ENCODE peak calls at places on chromosomes 2 and 18, in eight cellular contexts. V is heart left ventricle, C is body of pancreas, H is HepG2, Y is right lobe of liver, T is IMR-90, R is Peyer's patch, L is testis. Q is an unnamed sample.

GRCh38 chr2:205644018-205644417 is 38.3 kb upstream of the NRP2 start:
- DNase-seq in T (peak; percentile 48), V (no peak), L (no peak), C (no peak), Y (no peak), R (no peak), H (no peak), Q (no peak)

GRCh38 chr2:184339966-184340365 is 258.4 kb upstream of the ZNF804A start:
- DNase-seq in Y (no peak), T (no peak), L (no peak), H (no peak), V (no peak), R (no peak), C (no peak), Q (no peak)

GRCh38 chr18:37871583-37871982 is 306.0 kb upstream of the CELF4 start:
- DNase-seq in Y (no peak), V (no peak), H (no peak), T (no peak), C (no peak), L (no peak), R (no peak), Q (no peak)

GRCh38 chr2:199916980-199917379 is 5.9 kb downstream of the C2orf69 start:
- DNase-seq in R (no peak), L (no peak), H (no peak), V (no peak), T (no peak), C (no peak), Y (no peak), Q (no peak)

GRCh38 chr2:172438741-172439508 is 11.5 kb downstream of the ITGA6 start:
- DNase-seq in T (peak; percentile 71), L (no peak), Y (no peak), H (no peak), C (peak; percentile 34), V (peak; percentile 61), R (peak; percentile 71), Q (no peak)

GRCh38 chr2:84908948-84909713 is 3.7 kb downstream of the TMSB10 start:
- DNase-seq in T (no peak), Y (no peak), V (no peak), C (no peak), H (no peak), R (no peak), L (peak; percentile 9), Q (no peak)

GRCh38 chr2:203936535-203936934 is at the start of gene ICOS:
- DNase-seq in C (no peak), H (no peak), R (no peak), L (no peak), Y (no peak), V (no peak), T (no peak), Q (no peak)

GRCh38 chr18:79987566-79987965 is 797 bp downstream of the TXNL4A start:
- DNase-seq in C (no peak), V (no peak), L (no peak), T (no peak), H (no peak), R (no peak), Y (no peak), Q (no peak)

GRCh38 chr2:172556284-172557033 is 569 bp downstream of the PDK1 start:
- DNase-seq in T (peak; percentile 62), H (peak; percentile 48), R (peak; percentile 75), V (peak; percentile 66), C (peak; percentile 67), L (peak; percentile 53), Y (peak; percentile 80), Q (peak; percentile 52)

GRCh38 chr18:50981381-50981780 is 13.5 kb downstream of the ELAC1 start:
- DNase-seq in L (no peak), H (no peak), Y (no peak), T (no peak), C (no peak), R (no peak), V (no peak), Q (no peak)

GRCh38 chr2:74488643-74489481 is 6.0 kb downstream of the TTC31 start:
- DNase-seq in L (no peak), H (peak; percentile 93), R (no peak), Y (peak; percentile 71), V (no peak), C (no peak), T (no peak), Q (no peak)

GRCh38 chr2:70981866-70982810 is 3.7 kb downstream of the ANKRD53 start:
- DNase-seq in Y (no peak), L (no peak), T (no peak), V (no peak), C (peak; percentile 3), R (no peak), H (no peak), Q (peak; percentile 9)

GRCh38 chr18:30675072-30675471 is 367.5 kb downstream of the DSC3 start:
- DNase-seq in Y (no peak), V (no peak), C (no peak), H (no peak), L (no peak), T (no peak), R (no peak), Q (no peak)

GRCh38 chr2:2036686-2037085 is 292.4 kb upstream of the PXDN start:
- DNase-seq in L (no peak), Y (no peak), H (no peak), T (no peak), C (no peak), V (no peak), R (no peak), Q (no peak)

GRCh38 chr2:239939736-239940483 is 85.2 kb downstream of the NDUFA10 start:
- DNase-seq in R (peak; percentile 24), Y (peak; percentile 19), C (peak; percentile 1), V (peak; percentile 61), H (no peak), T (no peak), L (no peak), Q (no peak)

GRCh38 chr2:6885968-6886367 is 8.4 kb downstream of the RSAD2 start:
- DNase-seq in V (no peak), H (no peak), T (no peak), R (no peak), L (no peak), Y (no peak), C (no peak), Q (no peak)

GRCh38 chr2:6888724-6889123 is 11.1 kb downstream of the RSAD2 start:
- DNase-seq in L (no peak), H (no peak), C (no peak), T (no peak), R (no peak), V (no peak), Y (no peak), Q (no peak)

GRCh38 chr2:6883448-6884122 is 6.0 kb downstream of the RSAD2 start:
- DNase-seq in V (no peak), L (no peak), T (no peak), C (no peak), H (no peak), R (no peak), Y (no peak), Q (no peak)

DNA sequence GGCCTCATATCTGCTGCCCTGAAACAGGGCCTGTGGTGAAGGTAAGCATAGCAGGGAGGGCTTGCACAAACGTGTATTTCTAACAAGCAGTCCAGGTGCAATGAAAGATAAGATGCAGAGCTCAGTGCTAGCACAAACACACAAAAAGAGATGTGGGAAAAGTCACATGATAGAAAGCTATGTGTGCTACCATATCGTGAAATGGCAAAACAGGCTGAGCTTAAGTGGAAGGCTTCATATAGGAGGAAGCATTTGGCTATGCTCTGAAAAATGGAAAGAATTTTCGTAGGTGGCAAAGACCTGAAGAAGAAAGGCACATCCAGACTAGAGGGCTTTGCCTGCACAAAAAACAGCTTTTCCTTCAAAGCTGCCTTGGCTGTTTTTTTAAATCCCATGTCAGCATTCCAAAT is 10.2 kb downstream of the RSAD2 start:
- DNase-seq in T (no peak), H (no peak), C (no peak), L (no peak), V (no peak), Y (no peak), R (no peak), Q (no peak)
- TF ChIP-seq POLR2A in T (no peak), H (no peak), C (no peak), L (no peak), V (no peak), Y (no peak), R (no peak), Q (no peak)

DNA sequence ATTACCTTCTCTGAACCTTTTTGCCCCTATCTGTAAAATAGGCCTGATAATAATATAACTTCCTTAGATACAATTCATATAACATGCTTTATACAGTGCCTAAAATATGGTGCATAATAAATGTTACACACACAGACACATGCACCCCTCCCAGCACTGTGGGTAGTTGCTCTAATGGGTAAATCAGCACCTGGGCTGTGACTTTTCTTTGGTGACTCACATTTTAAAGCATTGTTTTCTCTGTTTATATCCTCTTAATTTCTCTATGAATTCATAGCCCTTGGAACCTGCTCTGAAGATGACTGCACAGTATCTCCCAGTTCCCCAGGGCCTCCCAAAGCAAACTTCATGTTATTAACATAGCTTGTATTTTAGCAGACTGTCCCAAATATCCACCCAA is 248.2 kb upstream of the TNP1 start:
- DNase-seq in C (no peak), R (no peak), T (no peak), H (no peak), L (no peak), V (no peak), Y (no peak), Q (no peak)
- H3K4me1 ChIP-seq in C (no peaks in the 10 kb centered on the region), R (no peaks in the 10 kb centered on the region), T (peaks cover 20% of the 10 kb centered on the region), H (no peaks in the 10 kb centered on the region), L (no peaks in the 10 kb centered on the region), V (no peaks in the 10 kb centered on the region), Y (no peaks in the 10 kb centered on the region), Q (no peaks in the 10 kb centered on the region)

GRCh38 chr2:11550901-11551568 is 17.2 kb downstream of the GREB1 start:
- DNase-seq in V (no peak), T (no peak), C (no peak), L (peak; percentile 9), R (no peak), H (no peak), Y (no peak), Q (no peak)
- H3K27me3 ChIP-seq in V (no peaks in the 10 kb centered on the region), T (peaks cover 30% of the 10 kb centered on the region), C (no peaks in the 10 kb centered on the region), L (no peaks in the 10 kb centered on the region), R (no peaks in the 10 kb centered on the region), H (no peaks in the 10 kb centered on the region), Y (no peaks in the 10 kb centered on the region), Q (no peaks in the 10 kb centered on the region)

GRCh38 chr18:13235326-13235937 is 16.9 kb downstream of the LDLRAD4 start:
- DNase-seq in R (no peak), C (peak; percentile 2), H (no peak), Y (no peak), V (no peak), T (no peak), L (no peak), Q (no peak)

GRCh38 chr18:13235981-13236380 is 17.4 kb downstream of the LDLRAD4 start:
- DNase-seq in L (peak; percentile 53), H (no peak), R (no peak), C (peak; percentile 33), Y (no peak), V (peak; percentile 68), T (no peak), Q (peak; percentile 65)

GRCh38 chr18:13232971-13233565 is 14.5 kb downstream of the LDLRAD4 start:
- DNase-seq in L (no peak), C (no peak), R (no peak), T (no peak), V (no peak), Y (no peak), H (no peak), Q (no peak)

GRCh38 chr18:13233746-13234527 is 15.4 kb downstream of the LDLRAD4 start:
- DNase-seq in C (peak; percentile 4), Y (peak; percentile 48), H (no peak), R (no peak), V (no peak), L (no peak), T (no peak), Q (no peak)

DNA sequence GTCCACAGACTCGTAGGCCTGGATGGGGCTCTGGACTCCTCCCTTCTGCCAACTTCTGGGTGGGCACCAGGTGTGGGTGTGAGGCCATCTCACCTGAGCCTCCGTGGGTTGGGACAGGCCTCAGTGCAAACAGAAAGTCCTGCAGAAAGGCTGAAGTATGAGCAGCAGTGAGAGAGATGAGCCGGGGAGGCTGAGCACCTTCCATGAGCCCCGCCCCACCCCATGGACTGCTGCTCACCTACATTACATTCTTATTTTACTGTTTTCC is 15.9 kb downstream of the LDLRAD4 start:
- DNase-seq in V (no peak), T (no peak), H (no peak), L (no peak), R (no peak), C (peak; percentile 3), Y (no peak), Q (no peak)
- TF ChIP-seq POLR2A in V (no peak), T (no peak), H (no peak), L (no peak), R (no peak), C (no peak), Y (no peak), Q (no peak)